ENCODE peak calls at places on chromosomes 16 and 17, in nine cellular contexts. Z is neural progenitor cell, O is GM23248, F is PC-3, S is HCT116, B is MM.1S, H is OCI-LY7, X is GM23338, I is SK-N-SH. Q is an unnamed sample.

GRCh38 chr17:70563301-70563820 is 394.0 kb downstream of the KCNJ2 start:
- DNase-seq in Z (no peak), O (no peak), F (no peak), S (no peak), B (no peak), H (no peak), X (no peak), I (no peak), Q (peak; percentile 19)

GRCh38 chr16:2959206-2959605 is 4.9 kb upstream of the KREMEN2 start:
- DNase-seq in Z (no peak), O (no peak), F (no peak), S (no peak), B (no peak), H (no peak), X (no peak), I (no peak), Q (no peak)

GRCh38 chr17:68248199-68248825 is 469 bp downstream of the AMZ2 start:
- DNase-seq in Z (no peak), O (peak; percentile 86), F (peak; percentile 29), S (no peak), B (peak; percentile 45), H (no peak), X (no peak), I (no peak), Q (peak; percentile 66)

GRCh38 chr17:78925662-78926555 is 722 bp upstream of the TIMP2 start:
- DNase-seq in Z (peak; percentile 45), O (peak; percentile 96), F (no peak), S (no peak), B (no peak), H (no peak), X (peak; percentile 61), I (peak; percentile 81), Q (peak; percentile 71)

GRCh38 chr16:81315271-81316175 is 761 bp downstream of the GAN start:
- DNase-seq in Z (peak; percentile 45), O (peak; percentile 88), F (peak; percentile 42), S (no peak), B (peak; percentile 26), H (peak; percentile 59), X (peak; percentile 33), I (peak; percentile 78), Q (peak; percentile 81)

GRCh38 chr17:78323821-78324390 is 36.0 kb downstream of the SOCS3 start:
- DNase-seq in Z (no peak), O (no peak), F (no peak), S (no peak), B (no peak), H (no peak), X (no peak), I (peak; percentile 71), Q (no peak)

GRCh38 chr17:61715348-61715747 is 124.3 kb upstream of the NACA2 start:
- DNase-seq in Z (no peak), O (no peak), F (no peak), S (no peak), B (no peak), H (no peak), X (no peak), I (no peak), Q (no peak)

GRCh38 chr17:78256705-78257559 is 25.5 kb downstream of the TMEM235 start:
- DNase-seq in Z (peak; percentile 51), O (no peak), F (no peak), S (no peak), B (no peak), H (no peak), X (no peak), I (peak; percentile 78), Q (no peak)

GRCh38 chr17:68296217-68297140 is 5.2 kb downstream of the ARSG start:
- DNase-seq in Z (no peak), O (peak; percentile 33), F (no peak), S (no peak), B (no peak), H (no peak), X (peak; percentile 67), I (no peak), Q (no peak)

GRCh38 chr17:49557204-49558024 is 18.3 kb upstream of the NXPH3 start:
- DNase-seq in Z (peak; percentile 89), O (peak; percentile 67), F (peak; percentile 80), S (peak; percentile 85), B (peak; percentile 56), H (peak; percentile 65), X (peak; percentile 92), I (peak; percentile 81), Q (peak; percentile 73)

GRCh38 chr16:59907671-59908070 is 1173.6 kb upstream of the GOT2 start:
- DNase-seq in Z (peak; percentile 20), O (no peak), F (no peak), S (no peak), B (no peak), H (no peak), X (peak; percentile 14), I (no peak), Q (no peak)
- TF ChIP-seq EZH2phosphoT487 in Z (no peak), O (no peak), F (no peak), S (no peak), B (no peak), H (no peak), X (no peak), I (no peak), Q (no peak)

DNA sequence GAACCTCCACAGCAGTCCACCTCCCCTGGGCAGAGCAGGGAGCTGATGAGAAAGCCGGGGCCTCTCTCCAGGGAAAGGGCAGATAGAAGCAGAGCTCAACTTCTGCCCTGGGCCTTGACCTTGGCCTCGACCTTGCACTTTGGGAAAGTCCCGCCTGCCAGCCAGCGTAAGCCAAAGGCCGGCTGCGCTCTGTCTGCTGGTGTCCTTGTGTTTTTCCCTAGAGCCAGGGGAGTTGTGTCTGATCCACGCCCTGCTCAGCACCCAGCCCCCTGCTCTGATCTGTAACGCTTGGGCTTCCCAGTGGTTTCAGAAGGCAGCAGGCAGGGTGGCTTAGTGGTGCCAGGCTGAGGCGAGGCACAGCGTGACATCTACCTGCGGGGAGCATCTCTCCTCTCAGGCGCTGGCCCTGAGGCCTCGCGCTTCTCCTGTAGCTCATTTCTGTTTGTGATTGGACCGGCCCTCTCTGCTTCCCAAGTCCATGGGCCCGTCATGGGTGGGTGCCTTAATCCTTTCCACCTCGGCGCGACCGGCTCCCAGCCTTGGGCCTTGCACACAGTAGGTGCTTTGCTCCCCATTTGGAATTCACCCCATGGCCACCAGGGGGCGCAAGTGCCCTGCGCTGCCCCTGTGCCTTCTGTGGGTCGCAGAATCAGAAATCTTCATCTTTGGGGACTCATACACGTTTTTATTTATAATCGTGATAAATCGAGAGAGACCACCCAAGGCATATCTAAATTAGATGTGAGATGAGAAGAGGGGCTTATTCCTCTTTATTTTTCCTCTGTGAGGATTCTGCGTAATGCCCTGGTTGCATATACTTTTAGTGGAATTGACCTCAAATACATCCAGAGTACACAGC is 24.2 kb downstream of the SGSH start:
- DNase-seq in Z (peak; percentile 59), O (peak; percentile 36), F (peak; percentile 52), S (no peak), B (peak; percentile 23), H (peak; percentile 51), X (peak; percentile 72), I (peak; percentile 70), Q (no peak)
- TF ChIP-seq EZH2phosphoT487 in Z (no peak), O (no peak), F (no peak), S (no peak), B (no peak), H (no peak), X (no peak), I (no peak), Q (no peak)

GRCh38 chr16:31071861-31072260 is 2.2 kb downstream of the ZNF668 start:
- DNase-seq in Z (peak; percentile 28), O (peak; percentile 90), F (peak; percentile 15), S (no peak), B (no peak), H (no peak), X (no peak), I (no peak), Q (peak; percentile 12)

GRCh38 chr16:31073823-31074072 is 292 bp downstream of the ZNF668 start:
- DNase-seq in Z (no peak), O (no peak), F (no peak), S (no peak), B (no peak), H (no peak), X (no peak), I (no peak), Q (no peak)

GRCh38 chr16:31072540-31073072 is 1.4 kb downstream of the ZNF668 start:
- DNase-seq in Z (peak; percentile 39), O (peak; percentile 72), F (peak; percentile 48), S (no peak), B (peak; percentile 35), H (peak; percentile 61), X (peak; percentile 30), I (peak; percentile 62), Q (peak; percentile 37)

GRCh38 chr16:31074073-31074813 is at the start of the genes ZNF646 and ZNF668:
- DNase-seq in Z (peak; percentile 100), O (peak; percentile 100), F (peak; percentile 97), S (peak; percentile 99), B (peak; percentile 100), H (peak; percentile 100), X (peak; percentile 100), I (peak; percentile 92), Q (peak; percentile 100)

GRCh38 chr16:31073073-31073822 is 792 bp downstream of the ZNF668 start:
- DNase-seq in Z (peak; percentile 97), O (peak; percentile 96), F (peak; percentile 76), S (peak; percentile 82), B (peak; percentile 84), H (peak; percentile 89), X (peak; percentile 96), I (peak; percentile 94), Q (peak; percentile 95)
- TF ChIP-seq EZH2phosphoT487 in Z (no peak), O (no peak), F (no peak), S (no peak), B (no peak), H (no peak), X (no peak), I (no peak), Q (no peak)

GRCh38 chr17:9037741-9038140 is 16.4 kb downstream of the NTN1 start:
- DNase-seq in Z (no peak), O (no peak), F (no peak), S (no peak), B (no peak), H (no peak), X (no peak), I (no peak), Q (no peak)
- TF ChIP-seq EZH2phosphoT487 in Z (no peak), O (no peak), F (no peak), S (no peak), B (no peak), H (no peak), X (no peak), I (no peak), Q (no peak)

DNA sequence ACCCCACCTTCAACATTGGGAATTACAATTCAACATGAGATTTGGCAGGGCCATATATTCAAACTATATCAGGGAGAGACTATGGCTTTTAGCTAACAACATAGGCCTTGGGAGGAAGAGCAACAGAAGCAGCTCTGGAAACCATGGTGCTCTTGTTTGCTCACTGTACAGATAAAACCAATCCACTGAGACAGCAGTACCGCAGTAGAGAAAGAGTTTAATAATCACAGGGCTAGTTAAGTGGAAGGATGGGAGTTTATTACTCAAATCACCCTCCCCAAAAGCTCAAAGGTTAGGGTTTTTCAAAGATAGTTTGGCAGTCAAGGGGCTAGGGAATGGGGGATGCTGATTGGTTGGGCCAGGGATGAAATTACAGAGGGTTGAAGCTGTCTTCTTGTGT is 52.7 kb upstream of the CRHR1 start:
- DNase-seq in Z (no peak), O (no peak), F (no peak), S (no peak), B (no peak), H (no peak), X (no peak), I (no peak), Q (no peak)
- TF ChIP-seq EZH2phosphoT487 in Z (no peak), O (no peak), F (no peak), S (no peak), B (no peak), H (no peak), X (no peak), I (no peak), Q (no peak)

Q was measured in hepatocyte.